ENCODE peak calls at places on chromosomes 13 and 19, in five cellular contexts. One of them, this sample, is unnamed.

GRCh38 chr19:2544576-2545415 is 68.9 kb downstream of the GADD45B start:
- DNase-seq in GDM1: no peak
- DNase-seq in A673: no peak
- DNase-seq in dermis microvascular lymphatic vessel endothelial cell: no peak
- DNase-seq in NCI-H2107: no peak
- DNase-seq in this sample: no peak

GRCh38 chr19:53389591-53390377 is 5.2 kb upstream of the ZNF765 start:
- DNase-seq in GDM1: no peak
- DNase-seq in dermis microvascular lymphatic vessel endothelial cell: no peak
- DNase-seq in A673: no peak
- DNase-seq in NCI-H2107: no peak
- DNase-seq in this sample: no peak

GRCh38 chr19:48933382-48933932 is at the start of gene DHDH:
- DNase-seq in GDM1: peak; percentile 39
- DNase-seq in dermis microvascular lymphatic vessel endothelial cell: no peak
- DNase-seq in NCI-H2107: peak; percentile 64
- DNase-seq in A673: peak; percentile 74
- DNase-seq in this sample: peak; percentile 80

GRCh38 chr19:1470864-1471513 is 8.0 kb downstream of the C19orf25 start:
- DNase-seq in GDM1: no peak
- DNase-seq in NCI-H2107: no peak
- DNase-seq in dermis microvascular lymphatic vessel endothelial cell: no peak
- DNase-seq in A673: peak; percentile 61
- DNase-seq in this sample: no peak

GRCh38 chr13:114049026-114049425 is 75.2 kb upstream of the C13orf46 start:
- DNase-seq in NCI-H2107: no peak
- DNase-seq in dermis microvascular lymphatic vessel endothelial cell: no peak
- DNase-seq in GDM1: peak; percentile 52
- DNase-seq in A673: no peak
- DNase-seq in this sample: no peak

GRCh38 chr19:38892841-38893240 is 6.6 kb downstream of the SIRT2 start:
- DNase-seq in NCI-H2107: no peak
- DNase-seq in A673: no peak
- DNase-seq in dermis microvascular lymphatic vessel endothelial cell: peak; percentile 20
- DNase-seq in GDM1: no peak
- DNase-seq in this sample: no peak

GRCh38 chr19:3599776-3600183 is 6.9 kb downstream of the TBXA2R start:
- DNase-seq in A673: no peak
- DNase-seq in GDM1: no peak
- DNase-seq in dermis microvascular lymphatic vessel endothelial cell: no peak
- DNase-seq in NCI-H2107: no peak
- DNase-seq in this sample: no peak

GRCh38 chr19:4052993-4053422 is 13.7 kb downstream of the ZBTB7A start:
- DNase-seq in NCI-H2107: no peak
- DNase-seq in GDM1: no peak
- DNase-seq in dermis microvascular lymphatic vessel endothelial cell: no peak
- DNase-seq in A673: no peak
- DNase-seq in this sample: no peak

GRCh38 chr13:104487006-104487405 is 1420.8 kb upstream of the SLC10A2 start:
- DNase-seq in A673: no peak
- DNase-seq in dermis microvascular lymphatic vessel endothelial cell: no peak
- DNase-seq in GDM1: no peak
- DNase-seq in NCI-H2107: no peak
- DNase-seq in this sample: no peak

GRCh38 chr19:58326914-58327726 is at the start of gene ZSCAN22:
- DNase-seq in dermis microvascular lymphatic vessel endothelial cell: peak; percentile 94
- DNase-seq in NCI-H2107: peak; percentile 94
- DNase-seq in A673: peak; percentile 97
- DNase-seq in GDM1: peak; percentile 79
- DNase-seq in this sample: peak; percentile 94

GRCh38 chr19:16301999-16302694 is 22.5 kb upstream of the KLF2 start:
- DNase-seq in NCI-H2107: no peak
- DNase-seq in A673: no peak
- DNase-seq in GDM1: no peak
- DNase-seq in dermis microvascular lymphatic vessel endothelial cell: no peak
- DNase-seq in this sample: no peak